ENCODE peak calls at places on chromosomes 1 and 21, in six cellular contexts. X is lower lobe of right lung, H is mucosa of descending colon, K is fibroblast of lung, W is Peyer's patch, R is cardiac muscle cell. S is an unnamed sample. For H3K4me1, the result is how much of the 10 kb centered on the place peaks cover.

GRCh38 chr21:26389971-26390641 is 183.0 kb downstream of the CYYR1 start:
- DNase-seq in K (peak), H (no peak), W (no peak), X (no peak), R (peak), S (no peak)

GRCh38 chr1:21919520-21919919 is 17.6 kb downstream of the HSPG2 start:
- DNase-seq in H (no peak), W (no peak), X (no peak), R (peak), K (peak), S (no peak)

GRCh38 chr1:32900956-32901822 is at the start of gene TMEM54:
- DNase-seq in R (no peak), W (no peak), X (peak), H (peak), K (peak), S (peak)

GRCh38 chr1:19563336-19564097 is 78.2 kb upstream of the CAPZB start:
- DNase-seq in K (peak), X (peak), R (peak), H (peak), W (no peak), S (peak)

GRCh38 chr1:71047635-71048607 is at the start of gene PTGER3:
- DNase-seq in R (peak), X (peak), K (no peak), H (peak), W (peak), S (peak)

GRCh38 chr1:25795955-25796806 is 3.8 kb upstream of the SELENON start:
- DNase-seq in R (no peak), W (peak), X (peak), K (no peak), H (no peak), S (no peak)

GRCh38 chr1:92291372-92291999 is 7.3 kb downstream of the GLMN start:
- DNase-seq in H (peak), W (no peak), K (peak), R (peak), X (no peak), S (no peak)

GRCh38 chr1:65245290-65245689 is 64.1 kb upstream of the DNAJC6 start:
- DNase-seq in R (no peak), H (no peak), X (no peak), K (no peak), W (no peak), S (no peak)

GRCh38 chr1:240597153-240597745 is 14.7 kb downstream of the GREM2 start:
- DNase-seq in X (no peak), K (peak), W (no peak), H (no peak), R (no peak), S (no peak)

GRCh38 chr1:69737527-69738176 is 169.9 kb downstream of the LRRC7 start:
- DNase-seq in X (no peak), H (peak), R (peak), K (peak), W (no peak), S (no peak)

GRCh38 chr1:156496211-156496761 is 4.3 kb downstream of the MEF2D start:
- DNase-seq in H (peak), X (no peak), R (no peak), K (no peak), W (no peak), S (no peak)

GRCh38 chr1:176149939-176150807 is 56.9 kb downstream of the COP1 start:
- DNase-seq in H (peak), X (no peak), W (no peak), R (no peak), K (no peak), S (no peak)

GRCh38 chr1:162627662-162628296 is 4.5 kb upstream of the DDR2 start:
- DNase-seq in X (no peak), R (peak), W (no peak), H (no peak), K (peak), S (no peak)

GRCh38 chr1:239778221-239778813 is 313.4 kb upstream of the FMN2 start:
- DNase-seq in W (no peak), R (no peak), K (no peak), H (no peak), X (no peak), S (no peak)

GRCh38 chr1:196609114-196609737 is 986 bp upstream of the KCNT2 start:
- DNase-seq in H (no peak), R (no peak), K (no peak), X (no peak), W (no peak), S (peak)

GRCh38 chr1:34744851-34745250 is 10.0 kb upstream of the GJB5 start:
- DNase-seq in K (no peak), X (no peak), H (no peak), W (no peak), R (no peak), S (no peak)

GRCh38 chr1:44031051-44031899 is at the start of gene SLC6A9:
- DNase-seq in K (peak), H (peak), X (peak), R (peak), W (peak), S (peak)

GRCh38 chr1:180311011-180311730 is 81.1 kb downstream of the LHX4 start:
- DNase-seq in R (peak), W (no peak), K (peak), H (no peak), X (no peak), S (no peak)

GRCh38 chr21:46095814-46096595 is 1.9 kb upstream of the COL6A2 start:
- DNase-seq in K (no peak), R (no peak), X (no peak), W (no peak), H (no peak), S (no peak)

GRCh38 chr1:115098979-115099692 is 9.8 kb upstream of the TSPAN2 start:
- DNase-seq in R (peak), K (peak), H (peak), W (peak), X (peak), S (peak)

GRCh38 chr1:230303069-230303468 is 123.1 kb downstream of the PGBD5 start:
- DNase-seq in H (no peak), K (peak), R (no peak), X (no peak), W (no peak), S (no peak)

GRCh38 chr1:70353641-70354331 is 736 bp downstream of the ANKRD13C start:
- DNase-seq in R (peak), H (no peak), X (no peak), W (no peak), K (peak), S (no peak)

GRCh38 chr1:58155418-58156123 is 391.0 kb downstream of the OMA1 start:
- DNase-seq in W (no peak), K (no peak), H (peak), R (peak), X (no peak), S (no peak)

GRCh38 chr1:156103521-156103947 is 11.0 kb upstream of the LMNA start:
- DNase-seq in X (no peak), K (peak), W (no peak), H (peak), R (peak), S (peak)

GRCh38 chr1:197302775-197303174 is 34.7 kb downstream of the CRB1 start:
- DNase-seq in H (no peak), K (peak), R (no peak), W (no peak), X (no peak), S (no peak)

GRCh38 chr21:34620084-34620665 is 5.3 kb upstream of the RCAN1 start:
- DNase-seq in X (no peak), H (no peak), W (no peak), K (no peak), R (no peak), S (no peak)

GRCh38 chr1:76640092-76640491 is 227.2 kb upstream of the ST6GALNAC5 start:
- DNase-seq in X (no peak), W (no peak), R (peak), H (no peak), K (peak), S (no peak)

GRCh38 chr1:6602669-6603423 is at the start of gene KLHL21:
- DNase-seq in K (peak), X (peak), H (peak), R (peak), W (peak), S (peak)

GRCh38 chr21:15986277-15986676 is 256.5 kb downstream of the USP25 start:
- DNase-seq in W (no peak), K (peak), H (no peak), R (peak), X (no peak), S (no peak)

GRCh38 chr1:15178571-15179484 is 25.3 kb downstream of the TMEM51 start:
- DNase-seq in X (no peak), W (no peak), K (peak), H (no peak), R (peak), S (no peak)

GRCh38 chr1:15181564-15181963 is 28.0 kb downstream of the TMEM51 start:
- DNase-seq in X (no peak), K (no peak), R (no peak), H (no peak), W (no peak), S (no peak)

GRCh38 chr1:15179485-15179883 is 25.9 kb downstream of the TMEM51 start:
- DNase-seq in R (no peak), K (no peak), X (no peak), H (no peak), W (no peak), S (no peak)

GRCh38 chr1:15180945-15181523 is 27.5 kb downstream of the TMEM51 start:
- DNase-seq in W (no peak), X (no peak), K (no peak), R (no peak), H (peak), S (no peak)

GRCh38 chr1:15180189-15180588 is 26.6 kb downstream of the TMEM51 start:
- DNase-seq in X (no peak), W (no peak), K (peak), H (no peak), R (no peak), S (no peak)
- H3K4me1 ChIP-seq in X (under half), W (under half), K (under half), H (under half), R (under half), S (under half)

DNA sequence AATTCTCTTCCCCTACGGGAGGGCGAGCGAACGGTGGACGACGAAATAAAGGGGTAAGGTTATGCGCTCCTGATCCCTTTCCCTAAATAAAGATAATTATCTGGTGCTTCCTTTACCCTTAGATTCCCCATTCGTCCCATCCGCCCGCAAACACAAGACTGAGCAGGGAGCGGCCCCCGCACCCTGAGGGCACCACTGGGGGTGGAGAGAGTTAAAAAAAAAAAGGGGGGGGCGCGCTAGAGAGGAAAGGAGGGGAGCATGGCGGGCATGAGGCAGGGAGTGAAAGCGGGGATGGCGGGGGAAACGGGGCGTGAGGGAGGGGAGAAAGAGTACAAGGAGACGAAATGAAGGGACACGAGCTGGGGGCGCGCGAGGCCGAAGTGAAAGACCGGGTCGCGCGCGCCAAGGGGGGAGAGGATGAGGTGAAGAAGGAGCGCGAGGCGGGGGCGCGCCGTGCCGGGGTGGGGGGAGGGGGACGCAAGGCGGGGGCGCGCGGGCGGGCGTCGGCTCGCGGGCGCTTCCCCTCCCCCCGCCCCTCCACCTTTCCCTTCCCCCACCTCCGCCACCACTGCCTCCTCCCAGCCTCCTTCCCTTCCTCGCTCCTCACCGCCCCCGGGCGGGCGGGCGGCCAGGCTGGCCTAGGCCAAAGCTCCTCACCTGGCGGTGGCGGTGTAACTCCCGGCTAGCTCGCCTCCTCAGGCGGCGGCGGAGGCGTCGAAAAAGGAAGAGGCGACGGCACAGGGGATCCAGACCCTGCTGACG is 515 bp downstream of the GATAD2B start:
- DNase-seq in K (no peak), W (peak), X (peak), H (peak), R (no peak), S (peak)
- TF ChIP-seq CTCF in K (no peak), W (no peak), X (no peak), H (no peak), R (no peak), S (no peak)

DNA sequence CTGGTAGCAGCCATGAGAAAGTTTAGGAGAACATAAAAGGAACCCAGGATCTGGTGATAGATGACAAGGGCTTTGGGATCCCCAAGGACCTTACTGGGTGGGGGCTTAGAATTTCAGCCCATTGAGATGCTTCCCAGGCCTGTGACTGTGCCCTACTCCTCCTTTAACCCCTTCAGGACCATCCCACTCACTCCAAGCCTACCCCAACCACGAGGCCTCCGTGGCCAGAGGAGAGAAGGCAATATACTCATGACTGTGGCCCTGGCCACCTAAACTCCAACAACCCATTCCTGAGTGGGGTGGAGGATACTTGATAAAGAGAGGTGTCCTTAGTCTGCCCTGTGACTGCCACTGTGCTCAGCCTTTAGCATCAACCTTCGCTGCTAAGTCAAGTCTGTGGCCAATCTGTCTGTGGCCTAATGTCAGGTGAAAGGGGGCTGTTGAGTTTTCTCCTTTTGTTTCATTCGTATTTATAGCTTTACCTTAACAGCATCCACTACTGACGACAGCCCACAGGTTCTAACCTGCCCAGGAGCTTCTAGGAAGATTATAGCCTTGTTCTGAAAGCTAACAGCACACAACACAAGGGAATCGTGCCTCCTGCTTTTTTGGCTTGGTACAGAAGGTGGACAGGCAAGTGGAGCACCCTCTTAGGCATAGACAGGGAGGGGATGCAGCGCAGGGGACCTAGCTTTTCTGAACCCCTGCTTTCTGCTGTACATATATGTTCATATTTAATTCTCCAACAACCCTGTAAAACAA is 16.9 kb upstream of the BCAR3 start:
- DNase-seq in H (no peak), K (no peak), W (no peak), R (no peak), X (no peak), S (no peak)
- H3K4me1 ChIP-seq in H (under half), K (under half), W (under half), R (under half), X (under half), S (under half)

GRCh38 chr1:244454412-244454811 is 2.7 kb upstream of the ADSS2 start:
- DNase-seq in R (no peak), K (no peak), X (no peak), H (no peak), W (no peak), S (no peak)

GRCh38 chr1:244449936-244450508 is 1.7 kb downstream of the ADSS2 start:
- DNase-seq in X (no peak), H (no peak), W (no peak), R (no peak), K (no peak), S (no peak)

GRCh38 chr1:244451539-244451950 is at the start of gene ADSS2:
- DNase-seq in H (no peak), W (no peak), K (no peak), X (no peak), R (no peak), S (no peak)

GRCh38 chr1:244450597-244451538 is 841 bp downstream of the ADSS2 start:
- DNase-seq in K (peak), H (peak), X (peak), W (peak), R (peak), S (peak)

GRCh38 chr1:244451951-244452795 is 464 bp upstream of the ADSS2 start:
- DNase-seq in H (peak), W (peak), R (peak), X (peak), K (peak), S (peak)
- TF ChIP-seq CTCF in H (peak), W (peak), R (peak), X (no peak), K (peak), S (peak)

GRCh38 chr1:226588484-226588883 is 39.9 kb downstream of the STUM start:
- DNase-seq in X (no peak), K (no peak), H (no peak), R (peak), W (no peak), S (no peak)

GRCh38 chr1:226590626-226591025 is 42.1 kb downstream of the STUM start:
- DNase-seq in K (no peak), R (no peak), W (no peak), H (no peak), X (no peak), S (no peak)

GRCh38 chr1:226586116-226586515 is 37.6 kb downstream of the STUM start:
- DNase-seq in R (no peak), W (no peak), X (no peak), H (no peak), K (no peak), S (no peak)

GRCh38 chr1:226586650-226587443 is 38.3 kb downstream of the STUM start:
- DNase-seq in K (no peak), W (no peak), H (no peak), X (no peak), R (no peak), S (no peak)

DNA sequence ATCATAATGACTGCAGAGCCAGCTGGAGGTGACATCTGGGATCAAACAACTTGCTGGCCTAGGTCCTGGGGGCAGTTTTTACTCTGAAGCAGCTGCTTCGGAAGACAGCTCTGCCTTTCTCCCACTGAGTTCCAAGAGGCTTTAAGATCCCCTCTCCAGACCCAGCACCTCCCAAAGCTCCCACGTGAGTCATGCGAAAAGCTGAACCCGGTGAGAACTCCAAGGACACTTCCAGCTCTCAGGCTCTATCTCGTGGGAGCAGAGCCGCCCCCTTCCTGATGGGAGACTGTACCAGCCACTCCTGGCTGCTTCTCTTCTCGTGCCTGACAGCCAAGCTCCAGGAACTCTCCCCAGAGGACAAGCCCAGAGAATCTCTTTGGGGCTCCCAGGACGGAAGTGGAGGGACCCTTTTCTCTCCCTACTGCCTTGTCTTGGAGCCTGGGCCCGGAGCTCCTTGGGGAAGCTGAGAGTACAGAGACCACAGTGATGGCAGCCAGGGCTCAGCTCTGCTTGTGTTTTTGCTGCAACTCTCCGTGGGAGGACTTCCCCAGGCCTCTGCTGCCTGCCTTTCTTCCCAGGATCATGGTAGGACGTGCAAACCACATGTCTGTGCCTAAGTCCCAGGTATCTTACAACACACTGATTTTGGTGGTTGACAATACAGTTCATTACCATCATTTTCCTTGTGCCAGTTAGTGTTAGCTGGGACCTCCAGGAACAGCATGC is 40.6 kb downstream of the STUM start:
- DNase-seq in K (no peak), W (no peak), R (peak), X (no peak), H (no peak), S (peak)
- H3K4me1 ChIP-seq in K (under half), W (under half), R (under half), X (under half), H (under half), S (under half)

GRCh38 chr21:39911286-39911685 is 44.0 kb downstream of the PCP4 start:
- DNase-seq in R (no peak), W (no peak), K (no peak), X (no peak), H (no peak), S (no peak)
- TF ChIP-seq CTCF in R (no peak), W (no peak), K (no peak), X (no peak), H (no peak), S (no peak)

S was measured in uterus.